ENCODE peak calls at places on chromosome 20, in four cellular contexts. One of them, this sample, is unnamed.

GRCh38 chr20:24962510-24962909 is 13.4 kb downstream of the CST7 start:
- DNase-seq in HepG2: no peak
- DNase-seq in IMR-90: no peak
- DNase-seq in RWPE1: no peak
- DNase-seq in this sample: no peak

GRCh38 chr20:61576372-61576771 is 324.3 kb downstream of the CDH4 start:
- DNase-seq in HepG2: no peak
- DNase-seq in IMR-90: no peak
- DNase-seq in RWPE1: no peak
- DNase-seq in this sample: no peak

GRCh38 chr20:40958598-40958997 is 70.0 kb upstream of the TOP1 start:
- DNase-seq in HepG2: no peak
- DNase-seq in IMR-90: no peak
- DNase-seq in RWPE1: no peak
- DNase-seq in this sample: no peak

GRCh38 chr20:61933951-61934715 is 131.5 kb downstream of the TAF4 start:
- DNase-seq in HepG2: no peak
- DNase-seq in IMR-90: no peak
- DNase-seq in RWPE1: no peak
- DNase-seq in this sample: no peak

GRCh38 chr20:59177266-59178250 is 13.9 kb downstream of the ZNF831 start:
- DNase-seq in HepG2: no peak
- DNase-seq in IMR-90: no peak
- DNase-seq in RWPE1: no peak
- DNase-seq in this sample: no peak

GRCh38 chr20:59696476-59696875 is 92.1 kb downstream of the PHACTR3 start:
- DNase-seq in HepG2: no peak
- DNase-seq in IMR-90: no peak
- DNase-seq in RWPE1: no peak
- DNase-seq in this sample: no peak

GRCh38 chr20:31835977-31836852 is 9.2 kb downstream of the FOXS1 start:
- DNase-seq in HepG2: peak
- DNase-seq in IMR-90: peak
- DNase-seq in RWPE1: peak
- DNase-seq in this sample: peak

GRCh38 chr20:52372169-52372568 is 180.6 kb upstream of the ZFP64 start:
- DNase-seq in HepG2: no peak
- DNase-seq in IMR-90: no peak
- DNase-seq in RWPE1: no peak
- DNase-seq in this sample: no peak

GRCh38 chr20:4726710-4727391 is 5.1 kb downstream of the PRND start:
- DNase-seq in HepG2: no peak
- DNase-seq in IMR-90: peak
- DNase-seq in RWPE1: peak
- DNase-seq in this sample: peak

GRCh38 chr20:38730989-38731737 is 6.9 kb downstream of the SLC32A1 start:
- DNase-seq in HepG2: peak
- DNase-seq in IMR-90: peak
- DNase-seq in RWPE1: peak
- DNase-seq in this sample: no peak

GRCh38 chr20:38073307-38074010 is 39.9 kb downstream of the RPRD1B start:
- DNase-seq in HepG2: peak
- DNase-seq in IMR-90: peak
- DNase-seq in RWPE1: peak
- DNase-seq in this sample: peak

GRCh38 chr20:53899351-53900167 is 170.8 kb downstream of the BCAS1 start:
- DNase-seq in HepG2: no peak
- DNase-seq in IMR-90: peak
- DNase-seq in RWPE1: peak
- DNase-seq in this sample: peak

GRCh38 chr20:13638162-13638495 is 603 bp downstream of the TASP1 start:
- DNase-seq in HepG2: peak
- DNase-seq in IMR-90: peak
- DNase-seq in RWPE1: peak
- DNase-seq in this sample: no peak

GRCh38 chr20:9617940-9618339 is 103.5 kb downstream of the LAMP5 start:
- DNase-seq in HepG2: peak
- DNase-seq in IMR-90: peak
- DNase-seq in RWPE1: peak
- DNase-seq in this sample: peak

GRCh38 chr20:53917145-53918009 is 153.0 kb downstream of the BCAS1 start:
- DNase-seq in HepG2: no peak
- DNase-seq in IMR-90: no peak
- DNase-seq in RWPE1: no peak
- DNase-seq in this sample: peak

GRCh38 chr20:45230631-45231030 is 9.5 kb downstream of the SEMG2 start:
- DNase-seq in HepG2: no peak
- DNase-seq in IMR-90: no peak
- DNase-seq in RWPE1: no peak
- DNase-seq in this sample: no peak

GRCh38 chr20:39214778-39215177 is 252.6 kb downstream of the DHX35 start:
- DNase-seq in HepG2: no peak
- DNase-seq in IMR-90: no peak
- DNase-seq in RWPE1: no peak
- DNase-seq in this sample: no peak

GRCh38 chr20:5168582-5169396 is 42.0 kb downstream of the CDS2 start:
- DNase-seq in HepG2: no peak
- DNase-seq in IMR-90: peak
- DNase-seq in RWPE1: peak
- DNase-seq in this sample: peak

GRCh38 chr20:33668087-33668790 is 1.5 kb downstream of the ACTL10 start:
- DNase-seq in HepG2: no peak
- DNase-seq in IMR-90: no peak
- DNase-seq in RWPE1: peak
- DNase-seq in this sample: no peak

GRCh38 chr20:35174458-35175216 is 2.8 kb downstream of the PROCR start:
- DNase-seq in HepG2: peak
- DNase-seq in IMR-90: no peak
- DNase-seq in RWPE1: peak
- DNase-seq in this sample: no peak

GRCh38 chr20:59580208-59580980 is 23.9 kb upstream of the PHACTR3 start:
- DNase-seq in HepG2: no peak
- DNase-seq in IMR-90: no peak
- DNase-seq in RWPE1: no peak
- DNase-seq in this sample: no peak

GRCh38 chr20:2314759-2315439 is 19.1 kb downstream of the TGM3 start:
- DNase-seq in HepG2: no peak
- DNase-seq in IMR-90: peak
- DNase-seq in RWPE1: peak
- DNase-seq in this sample: peak

GRCh38 chr20:48711696-48712464 is 115.9 kb downstream of the PREX1 start:
- DNase-seq in HepG2: no peak
- DNase-seq in IMR-90: no peak
- DNase-seq in RWPE1: no peak
- DNase-seq in this sample: no peak

GRCh38 chr20:13487202-13487601 is 151.5 kb downstream of the TASP1 start:
- DNase-seq in HepG2: no peak
- DNase-seq in IMR-90: no peak
- DNase-seq in RWPE1: no peak
- DNase-seq in this sample: no peak

GRCh38 chr20:36031806-36032205 is 63.4 kb downstream of the CNBD2 start:
- DNase-seq in HepG2: no peak
- DNase-seq in IMR-90: no peak
- DNase-seq in RWPE1: no peak
- DNase-seq in this sample: no peak

GRCh38 chr20:41738584-41739193 is 120.5 kb upstream of the CHD6 start:
- DNase-seq in HepG2: peak
- DNase-seq in IMR-90: peak
- DNase-seq in RWPE1: peak
- DNase-seq in this sample: no peak

GRCh38 chr20:42612262-42612661 is 577.4 kb downstream of the PTPRT start:
- DNase-seq in HepG2: no peak
- DNase-seq in IMR-90: no peak
- DNase-seq in RWPE1: no peak
- DNase-seq in this sample: no peak

GRCh38 chr20:20338133-20338730 is 29.7 kb upstream of the INSM1 start:
- DNase-seq in HepG2: no peak
- DNase-seq in IMR-90: no peak
- DNase-seq in RWPE1: no peak
- DNase-seq in this sample: no peak

GRCh38 chr20:32040142-32040953 is 11.7 kb upstream of the HCK start:
- DNase-seq in HepG2: no peak
- DNase-seq in IMR-90: no peak
- DNase-seq in RWPE1: peak
- DNase-seq in this sample: no peak

GRCh38 chr20:6718660-6719059 is 48.8 kb upstream of the BMP2 start:
- DNase-seq in HepG2: no peak
- DNase-seq in IMR-90: no peak
- DNase-seq in RWPE1: peak
- DNase-seq in this sample: no peak

GRCh38 chr20:31923388-31924271 is 28.2 kb downstream of the PDRG1 start:
- DNase-seq in HepG2: no peak
- DNase-seq in IMR-90: no peak
- DNase-seq in RWPE1: no peak
- DNase-seq in this sample: no peak

GRCh38 chr20:8021541-8022269 is 2.1 kb upstream of the TMX4 start:
- DNase-seq in HepG2: no peak
- DNase-seq in IMR-90: no peak
- DNase-seq in RWPE1: no peak
- DNase-seq in this sample: no peak

GRCh38 chr20:8019178-8019997 is at the start of gene TMX4:
- DNase-seq in HepG2: peak
- DNase-seq in IMR-90: peak
- DNase-seq in RWPE1: peak
- DNase-seq in this sample: peak

GRCh38 chr20:8020314-8021079 is 936 bp upstream of the TMX4 start:
- DNase-seq in HepG2: peak
- DNase-seq in IMR-90: no peak
- DNase-seq in RWPE1: no peak
- DNase-seq in this sample: no peak

GRCh38 chr20:8019998-8020247 is 362 bp upstream of the TMX4 start:
- DNase-seq in HepG2: no peak
- DNase-seq in IMR-90: no peak
- DNase-seq in RWPE1: no peak
- DNase-seq in this sample: no peak

DNA sequence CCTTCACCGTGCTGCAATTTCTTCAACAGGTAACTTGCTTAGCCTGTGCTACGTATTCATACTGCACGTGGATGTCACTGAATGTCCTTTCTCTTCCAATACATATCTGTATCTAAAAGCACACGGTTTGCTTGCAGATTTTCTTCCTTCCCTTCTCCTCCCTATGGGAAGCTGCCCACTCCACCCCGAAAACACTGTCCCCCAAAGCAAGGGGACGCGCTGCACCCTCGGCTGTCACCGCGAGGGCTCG is 708 bp downstream of the TMX4 start:
- DNase-seq in HepG2: no peak
- DNase-seq in IMR-90: peak
- DNase-seq in RWPE1: no peak
- DNase-seq in this sample: no peak
- TF ChIP-seq CTCF in HepG2: no peak
- TF ChIP-seq CTCF in IMR-90: no peak
- TF ChIP-seq CTCF in RWPE1: no peak
- TF ChIP-seq CTCF in this sample: no peak

GRCh38 chr20:22586645-22587310 is 2.4 kb upstream of the FOXA2 start:
- DNase-seq in HepG2: peak
- DNase-seq in IMR-90: no peak
- DNase-seq in RWPE1: peak
- DNase-seq in this sample: no peak
- TF ChIP-seq CTCF in HepG2: peak
- TF ChIP-seq CTCF in IMR-90: no peak
- TF ChIP-seq CTCF in RWPE1: peak
- TF ChIP-seq CTCF in this sample: peak

GRCh38 chr20:63230800-63231268 is 4.9 kb upstream of the BIRC7 start:
- DNase-seq in HepG2: peak
- DNase-seq in IMR-90: peak
- DNase-seq in RWPE1: no peak
- DNase-seq in this sample: peak
- TF ChIP-seq CTCF in HepG2: peak
- TF ChIP-seq CTCF in IMR-90: peak
- TF ChIP-seq CTCF in RWPE1: peak
- TF ChIP-seq CTCF in this sample: peak

GRCh38 chr20:46557231-46557956 is 6.9 kb upstream of the OCSTAMP start:
- DNase-seq in HepG2: no peak
- DNase-seq in IMR-90: peak
- DNase-seq in RWPE1: peak
- DNase-seq in this sample: peak

GRCh38 chr20:46558511-46558959 is 8.1 kb upstream of the OCSTAMP start:
- DNase-seq in HepG2: peak
- DNase-seq in IMR-90: peak
- DNase-seq in RWPE1: peak
- DNase-seq in this sample: peak

GRCh38 chr20:46562009-46562372 is 11.5 kb upstream of the OCSTAMP start:
- DNase-seq in HepG2: no peak
- DNase-seq in IMR-90: no peak
- DNase-seq in RWPE1: no peak
- DNase-seq in this sample: no peak

GRCh38 chr20:46559001-46559400 is 8.5 kb upstream of the OCSTAMP start:
- DNase-seq in HepG2: no peak
- DNase-seq in IMR-90: no peak
- DNase-seq in RWPE1: no peak
- DNase-seq in this sample: no peak

GRCh38 chr20:46559685-46560440 is 9.4 kb upstream of the OCSTAMP start:
- DNase-seq in HepG2: peak
- DNase-seq in IMR-90: no peak
- DNase-seq in RWPE1: no peak
- DNase-seq in this sample: no peak
- TF ChIP-seq CTCF in HepG2: peak
- TF ChIP-seq CTCF in IMR-90: peak
- TF ChIP-seq CTCF in RWPE1: no peak
- TF ChIP-seq CTCF in this sample: peak

This sample was measured in HFFc6.